ENCODE peak calls at places on chromosomes 13 and 19, in ten cellular contexts. C is HepG2, K is K562, J is GM12878, O is A549, D is body of pancreas, S is heart left ventricle, I is IMR-90, X is upper lobe of left lung, R is HCT116. L is an unnamed sample.

GRCh38 chr19:54281008-54281728 is at the start of gene LILRB2:
- ATAC-seq in C (no peak), K (no peak), J (no peak), O (no peak), D (no peak), S (peak; percentile 34), I (no peak), X (peak; percentile 63), R (no peak), L (peak; percentile 46)

GRCh38 chr13:106499113-106499512 is 36.3 kb downstream of the EFNB2 start:
- ATAC-seq in C (no peak), K (no peak), J (peak; percentile 30), O (no peak), D (no peak), S (no peak), I (no peak), X (no peak), R (no peak), L (no peak)

GRCh38 chr13:52808842-52809219 is 39.6 kb downstream of the PCDH8 start:
- ATAC-seq in C (no peak), K (no peak), J (peak; percentile 10), O (no peak), D (no peak), S (no peak), I (no peak), X (no peak), R (no peak), L (no peak)

GRCh38 chr19:43612374-43612773 is 486 bp downstream of the SRRM5 start:
- ATAC-seq in C (peak; percentile 36), K (no peak), J (no peak), O (no peak), D (no peak), S (no peak), I (no peak), X (no peak), R (peak; percentile 30), L (no peak)

GRCh38 chr13:48726711-48727110 is 73.0 kb downstream of the CYSLTR2 start:
- ATAC-seq in C (no peak), K (no peak), J (no peak), O (no peak), D (no peak), S (peak; percentile 79), I (no peak), X (no peak), R (no peak), L (no peak)

GRCh38 chr19:16235811-16236710 is 38.4 kb downstream of the AP1M1 start:
- ATAC-seq in C (no peak), K (no peak), J (no peak), O (no peak), D (no peak), S (no peak), I (no peak), X (no peak), R (peak; percentile 19), L (no peak)

GRCh38 chr13:110797230-110797877 is 83.9 kb downstream of the ING1 start:
- ATAC-seq in C (no peak), K (no peak), J (no peak), O (no peak), D (no peak), S (no peak), I (no peak), X (no peak), R (no peak), L (no peak)

GRCh38 chr13:60343978-60344377 is 53.0 kb upstream of the TDRD3 start:
- ATAC-seq in C (no peak), K (no peak), J (no peak), O (no peak), D (no peak), S (no peak), I (no peak), X (no peak), R (no peak), L (no peak)

GRCh38 chr13:102400619-102401125 is 1.2 kb downstream of the FGF14 start:
- ATAC-seq in C (no peak), K (no peak), J (no peak), O (no peak), D (peak; percentile 53), S (peak; percentile 59), I (peak; percentile 45), X (peak; percentile 66), R (no peak), L (peak; percentile 36)

GRCh38 chr19:51719251-51719901 is 4.4 kb downstream of the HAS1 start:
- ATAC-seq in C (no peak), K (no peak), J (no peak), O (no peak), D (no peak), S (no peak), I (no peak), X (no peak), R (no peak), L (no peak)

GRCh38 chr13:90032841-90033493 is 1314.5 kb upstream of the MIR17HG start:
- ATAC-seq in C (peak; percentile 44), K (peak; percentile 53), J (peak; percentile 57), O (no peak), D (no peak), S (no peak), I (no peak), X (no peak), R (no peak), L (peak; percentile 16)

GRCh38 chr19:20035935-20036334 is 3.4 kb downstream of the ZNF682 start:
- ATAC-seq in C (no peak), K (no peak), J (no peak), O (no peak), D (no peak), S (peak; percentile 27), I (no peak), X (no peak), R (no peak), L (no peak)

GRCh38 chr13:107834717-107835116 is 380.6 kb downstream of the LIG4 start:
- ATAC-seq in C (no peak), K (no peak), J (no peak), O (no peak), D (no peak), S (no peak), I (no peak), X (no peak), R (no peak), L (no peak)

GRCh38 chr13:85729296-85729695 is 69.9 kb downstream of the SLITRK6 start:
- ATAC-seq in C (no peak), K (no peak), J (no peak), O (no peak), D (no peak), S (no peak), I (peak; percentile 77), X (no peak), R (no peak), L (no peak)

GRCh38 chr13:53873558-53873957 is 844.9 kb downstream of the OLFM4 start:
- ATAC-seq in C (no peak), K (no peak), J (no peak), O (no peak), D (no peak), S (no peak), I (no peak), X (no peak), R (no peak), L (no peak)

GRCh38 chr19:18416778-18417249 is 2.4 kb upstream of the SSBP4 start:
- ATAC-seq in C (peak; percentile 53), K (peak; percentile 62), J (peak; percentile 54), O (peak; percentile 63), D (peak; percentile 54), S (peak; percentile 62), I (peak; percentile 55), X (peak; percentile 81), R (peak; percentile 55), L (peak; percentile 65)
- TF ChIP-seq POLR2A in C (no peak), K (peak; percentile 64), J (peak; percentile 42), O (no peak), D (no peak), S (no peak), I (peak; percentile 33), X (peak; percentile 23), R (no peak), L (peak; percentile 23)

GRCh38 chr19:10679743-10680142 is 21.5 kb upstream of the QTRT1 start:
- ATAC-seq in C (no peak), K (no peak), J (no peak), O (no peak), D (no peak), S (peak; percentile 50), I (no peak), X (no peak), R (no peak), L (no peak)
- TF ChIP-seq POLR2A in C (no peak), K (no peak), J (peak; percentile 36), O (no peak), D (no peak), S (no peak), I (no peak), X (no peak), R (no peak), L (no peak)

DNA sequence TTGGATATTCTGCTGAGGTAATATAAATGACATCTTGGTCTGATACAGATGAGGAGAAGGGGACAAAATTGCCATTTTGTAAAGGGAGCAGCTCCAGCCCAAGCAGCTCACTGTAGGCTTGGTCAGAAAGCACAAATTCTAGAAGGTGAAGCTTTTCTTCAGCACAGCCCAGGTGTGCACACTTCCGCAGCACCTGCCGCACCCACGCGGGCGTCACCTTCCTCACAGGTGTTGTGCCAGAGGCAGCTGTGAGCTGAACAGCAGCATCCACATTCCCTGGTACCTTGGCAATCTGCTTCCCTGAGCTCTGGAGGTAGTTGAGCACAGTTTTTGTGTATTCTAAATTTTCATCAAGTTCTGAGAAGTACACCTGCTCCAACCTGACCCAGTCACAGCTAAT is 79.0 kb downstream of the SACS start:
- ATAC-seq in C (no peak), K (no peak), J (no peak), O (no peak), D (no peak), S (no peak), I (no peak), X (no peak), R (no peak), L (no peak)
- TF ChIP-seq POLR2A in C (no peak), K (no peak), J (peak; percentile 49), O (no peak), D (no peak), S (no peak), I (no peak), X (no peak), R (no peak), L (no peak)

GRCh38 chr19:13865243-13865577 is 11.7 kb upstream of the NANOS3 start:
- ATAC-seq in C (no peak), K (no peak), J (no peak), O (no peak), D (no peak), S (no peak), I (no peak), X (no peak), R (no peak), L (no peak)

GRCh38 chr19:13864513-13865242 is 12.3 kb upstream of the NANOS3 start:
- ATAC-seq in C (peak; percentile 10), K (no peak), J (no peak), O (no peak), D (no peak), S (no peak), I (no peak), X (no peak), R (no peak), L (no peak)

GRCh38 chr19:13866463-13867046 is 10.4 kb upstream of the NANOS3 start:
- ATAC-seq in C (no peak), K (no peak), J (no peak), O (no peak), D (no peak), S (no peak), I (no peak), X (no peak), R (no peak), L (no peak)

GRCh38 chr19:13864223-13864512 is 12.8 kb upstream of the NANOS3 start:
- ATAC-seq in C (peak; percentile 15), K (no peak), J (no peak), O (no peak), D (no peak), S (no peak), I (no peak), X (no peak), R (no peak), L (no peak)

GRCh38 chr19:13865578-13866462 is 11.1 kb upstream of the NANOS3 start:
- ATAC-seq in C (no peak), K (no peak), J (no peak), O (no peak), D (peak; percentile 10), S (no peak), I (peak; percentile 25), X (no peak), R (no peak), L (no peak)
- TF ChIP-seq POLR2A in C (no peak), K (no peak), J (peak; percentile 29), O (no peak), D (no peak), S (no peak), I (no peak), X (no peak), R (no peak), L (no peak)

L was measured in gastroesophageal sphincter.